ENCODE peak calls at places on chromosomes 3 and 15, in five cellular contexts. N, J, Z, T and H are unnamed samples.

GRCh38 chr3:111534701-111535100 is 7.3 kb upstream of the CD96 start:
- DNase-seq in N (no peak), J (no peak), T (peak; percentile 51), Z (peak; percentile 36), H (no peak)

GRCh38 chr3:131163-131889 is 65.2 kb upstream of the CHL1 start:
- DNase-seq in N (no peak), J (no peak), Z (no peak), T (no peak), H (no peak)

GRCh38 chr15:72421484-72421883 is 23.4 kb downstream of the TMEM202 start:
- DNase-seq in Z (no peak), T (no peak), J (no peak), N (no peak), H (no peak)

GRCh38 chr3:179100652-179101051 is 29.0 kb upstream of the ZMAT3 start:
- DNase-seq in T (no peak), N (no peak), Z (peak; percentile 40), J (no peak), H (no peak)

GRCh38 chr3:99678023-99678422 is 39.6 kb downstream of the COL8A1 start:
- DNase-seq in Z (peak; percentile 81), T (peak; percentile 96), J (peak; percentile 59), N (peak; percentile 81), H (peak; percentile 84)

GRCh38 chr15:37628507-37628906 is 305.9 kb upstream of the TMCO5A start:
- DNase-seq in Z (no peak), T (no peak), J (no peak), N (no peak), H (no peak)

GRCh38 chr3:65330072-65330471 is 642.3 kb upstream of the ADAMTS9 start:
- DNase-seq in Z (no peak), N (no peak), T (peak; percentile 24), J (no peak), H (no peak)

GRCh38 chr15:47746516-47746915 is 29.2 kb downstream of the SEMA6D start:
- DNase-seq in J (no peak), T (no peak), Z (no peak), N (no peak), H (no peak)

GRCh38 chr3:159854500-159855124 is 134.0 kb upstream of the IL12A start:
- DNase-seq in T (peak; percentile 89), Z (peak; percentile 93), J (peak; percentile 91), N (no peak), H (peak; percentile 91)

GRCh38 chr15:28929200-28929599 is 43.4 kb downstream of the APBA2 start:
- DNase-seq in T (no peak), Z (no peak), N (peak; percentile 20), J (no peak), H (no peak)

GRCh38 chr3:64266065-64266874 is 41.0 kb upstream of the PRICKLE2 start:
- DNase-seq in N (peak; percentile 82), J (peak; percentile 71), T (peak; percentile 88), Z (peak; percentile 81), H (peak; percentile 72)

DNA sequence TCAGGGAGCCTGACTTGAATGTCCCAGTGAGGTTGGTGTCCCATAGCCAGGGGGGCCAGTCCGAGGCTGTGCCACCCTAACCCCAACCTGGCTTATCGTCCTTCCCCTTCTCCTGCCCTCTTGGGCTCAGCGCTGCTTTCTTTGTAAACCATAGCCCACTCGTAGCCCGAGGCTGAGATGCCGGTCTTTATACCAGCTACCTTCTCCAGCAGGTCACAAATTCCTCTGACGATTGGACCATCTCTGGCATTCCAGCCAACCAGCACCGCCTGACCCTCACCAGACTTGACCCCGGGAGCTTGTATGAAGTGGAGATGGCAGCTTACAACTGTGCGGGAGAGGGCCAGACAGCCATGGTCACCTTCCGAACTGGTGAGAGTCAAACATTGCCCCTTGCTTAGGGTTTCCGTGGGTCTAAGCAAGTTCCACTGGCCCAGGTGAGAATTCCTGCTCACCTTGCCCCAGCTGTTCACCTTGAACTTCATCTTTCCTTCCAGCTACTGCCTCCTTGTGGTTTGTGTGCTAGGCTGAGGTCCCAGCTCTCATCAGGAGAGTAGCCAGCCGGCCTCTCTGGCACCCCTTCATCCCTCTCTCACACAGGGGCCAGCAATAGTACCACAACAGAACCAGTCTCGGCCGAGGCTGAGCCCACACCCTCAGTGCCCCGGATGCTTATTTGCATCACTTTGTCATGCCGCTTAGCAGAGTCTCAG is 66.7 kb downstream of the BOC start:
- DNase-seq in J (no peak), N (no peak), T (no peak), Z (no peak), H (no peak)
- TF ChIP-seq CTCF in J (no peak), N (no peak), T (peak; percentile 6), Z (peak; percentile 45), H (no peak)

GRCh38 chr3:194395767-194396527 is 3.1 kb downstream of the GP5 start:
- DNase-seq in N (peak; percentile 75), T (no peak), J (no peak), Z (no peak), H (no peak)

GRCh38 chr3:194397757-194398312 is 1.2 kb downstream of the GP5 start:
- DNase-seq in Z (no peak), J (no peak), T (no peak), N (no peak), H (no peak)

GRCh38 chr3:194395201-194395600 is 3.9 kb downstream of the GP5 start:
- DNase-seq in Z (no peak), J (no peak), N (no peak), T (peak; percentile 41), H (no peak)

GRCh38 chr3:194396897-194397756 is 1.9 kb downstream of the GP5 start:
- DNase-seq in T (no peak), Z (no peak), N (no peak), J (no peak), H (no peak)

GRCh38 chr3:194396561-194396896 is 2.5 kb downstream of the GP5 start:
- DNase-seq in J (no peak), Z (no peak), T (no peak), N (no peak), H (no peak)
- H3K4me3 ChIP-seq in J (no peak overlapping the region), Z (no peak overlapping the region), T (no peak overlapping the region), N (peak overlapping the region; percentile 8), H (no peak overlapping the region)

DNA sequence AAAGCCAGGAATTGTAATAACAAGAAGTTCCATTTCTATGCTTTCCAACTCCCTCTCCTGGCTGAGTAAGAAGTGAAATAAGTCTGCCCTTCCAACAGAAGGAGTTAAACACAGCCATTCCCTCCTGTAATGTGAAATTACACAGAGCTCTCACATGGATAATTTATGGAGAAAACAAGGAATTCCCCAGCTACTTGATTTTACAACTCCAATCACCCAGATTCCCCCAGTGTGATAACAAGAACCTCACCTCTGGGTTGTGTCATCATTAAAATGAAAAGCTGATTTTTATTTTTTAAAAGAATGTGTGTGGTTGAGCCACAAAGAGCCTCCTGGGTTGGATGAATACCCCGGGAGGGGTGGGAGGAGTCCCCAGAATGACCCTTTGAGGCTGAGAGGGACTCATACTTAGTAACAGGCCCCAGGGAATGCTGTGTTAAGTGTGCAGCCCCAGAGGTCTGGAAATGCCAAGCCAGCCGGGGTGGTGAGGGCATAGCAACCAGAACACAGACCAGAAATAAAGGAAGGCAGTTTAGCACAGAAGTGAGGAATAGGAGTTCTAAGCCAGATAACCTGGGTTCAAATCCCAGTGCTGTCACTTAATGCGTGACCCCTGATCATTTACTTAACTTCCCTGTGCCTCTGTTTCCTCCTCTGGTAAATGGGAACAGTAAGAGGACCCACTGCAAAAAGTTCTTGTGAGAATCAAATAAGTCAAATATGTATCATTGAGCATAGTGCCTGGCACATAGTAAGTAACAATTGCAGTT is 124.9 kb upstream of the ARHGEF3 start:
- DNase-seq in J (no peak), N (no peak), T (peak; percentile 57), Z (peak; percentile 77), H (no peak)
- TF ChIP-seq CTCF in J (no peak), N (no peak), T (peak; percentile 36), Z (peak; percentile 26), H (no peak)

GRCh38 chr3:136194409-136195257 is 1.5 kb downstream of the MSL2 start:
- DNase-seq in J (no peak), T (no peak), N (no peak), Z (no peak), H (no peak)

GRCh38 chr3:136196064-136196400 is at the start of gene MSL2:
- DNase-seq in J (no peak), Z (no peak), N (no peak), T (no peak), H (no peak)

GRCh38 chr3:136196401-136197158 is 445 bp upstream of the MSL2 start:
- DNase-seq in Z (peak; percentile 99), N (peak; percentile 100), T (peak; percentile 100), J (peak; percentile 99), H (peak; percentile 100)

GRCh38 chr3:136195258-136196063 is 674 bp downstream of the MSL2 start:
- DNase-seq in N (peak; percentile 90), J (no peak), Z (peak; percentile 40), T (peak; percentile 74), H (peak; percentile 26)

GRCh38 chr3:136197159-136197715 is 1.1 kb upstream of the MSL2 start:
- DNase-seq in N (no peak), Z (no peak), T (no peak), J (no peak), H (no peak)
- H3K4me3 ChIP-seq in N (peak overlapping the region; percentile 86), Z (peak overlapping the region; percentile 73), T (peak overlapping the region; percentile 99), J (peak overlapping the region; percentile 88), H (peak overlapping the region; percentile 90)

DNA sequence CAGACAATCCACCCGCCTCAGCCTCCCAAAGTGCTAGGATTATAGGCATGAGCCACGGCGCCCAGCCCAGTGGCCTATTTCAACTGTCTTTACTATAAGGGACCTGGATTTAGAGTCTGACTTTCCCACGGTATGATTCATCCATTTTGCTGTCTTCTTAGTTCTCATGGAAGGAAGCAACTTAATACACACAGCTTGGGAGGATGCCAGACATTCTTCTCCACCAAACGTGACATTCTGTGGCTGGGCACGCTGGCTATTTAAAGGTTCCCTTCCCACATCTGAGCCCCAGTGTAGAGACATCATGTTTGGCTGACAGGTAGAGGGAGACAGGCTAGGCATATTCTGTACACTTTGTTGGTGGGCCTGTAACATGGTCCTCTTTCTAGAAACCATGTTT is 26.2 kb downstream of the FAM43A start:
- DNase-seq in N (no peak), J (peak; percentile 87), Z (peak; percentile 99), T (peak; percentile 99), H (peak; percentile 68)
- TF ChIP-seq CTCF in N (no peak), J (no peak), Z (peak; percentile 21), T (peak; percentile 5), H (no peak)

GRCh38 chr3:59240856-59241255 is 191.0 kb upstream of the CFAP20DC start:
- DNase-seq in Z (no peak), N (no peak), J (no peak), T (no peak), H (no peak)
- H3K4me3 ChIP-seq in Z (no peak overlapping the region), N (no peak overlapping the region), J (no peak overlapping the region), T (no peak overlapping the region), H (no peak overlapping the region)

GRCh38 chr3:139230391-139230790 is 113.4 kb upstream of the MRPS22 start:
- DNase-seq in Z (no peak), J (peak; percentile 27), T (no peak), N (no peak), H (no peak)
- TF ChIP-seq CTCF in Z (no peak), J (no peak), T (no peak), N (no peak), H (no peak)